ENCODE peak calls at places on chromosomes 3 and 15, in four cellular contexts. S is activated CD4-positive, alpha-beta T cell treated with anti-CD3 and anti-CD28 coated beads for 4 hours; Z is RWPE1; M is fibroblast of mammary gland. P is an unnamed sample.

GRCh38 chr3:54882114-54882833 is 45.6 kb downstream of the LRTM1 start:
- DNase-seq in S (no peak), Z (peak), M (peak), P (no peak)

GRCh38 chr3:116678853-116679252 is 30.7 kb upstream of the TUSC7 start:
- DNase-seq in S (no peak), Z (no peak), M (no peak), P (no peak)

GRCh38 chr15:70447927-70448698 is 315.2 kb downstream of the UACA start:
- DNase-seq in S (peak), Z (no peak), M (no peak), P (no peak)

GRCh38 chr15:41988896-41989572 is 16.7 kb upstream of the EHD4 start:
- DNase-seq in S (no peak), Z (no peak), M (no peak), P (no peak)

GRCh38 chr3:123847209-123847608 is 36.9 kb downstream of the MYLK start:
- DNase-seq in S (no peak), Z (no peak), M (no peak), P (no peak)

GRCh38 chr15:50229336-50229735 is 36.2 kb downstream of the HDC start:
- DNase-seq in S (no peak), Z (no peak), M (peak), P (no peak)

GRCh38 chr3:39879581-39879980 is 70.2 kb downstream of the MYRIP start:
- DNase-seq in S (no peak), Z (no peak), M (no peak), P (no peak)

GRCh38 chr15:71691700-71692417 is 118.5 kb upstream of the NR2E3 start:
- DNase-seq in S (no peak), Z (peak), M (peak), P (no peak)

GRCh38 chr3:2024037-2024436 is 74.6 kb upstream of the CNTN4 start:
- DNase-seq in S (no peak), Z (no peak), M (no peak), P (no peak)

GRCh38 chr15:31369716-31370115 is 43.1 kb downstream of the KLF13 start:
- DNase-seq in S (no peak), Z (no peak), M (no peak), P (no peak)

GRCh38 chr15:89486726-89487050 is 9.7 kb downstream of the RHCG start:
- DNase-seq in S (peak), Z (peak), M (no peak), P (no peak)

GRCh38 chr3:4351164-4351855 is 48.1 kb downstream of the SETMAR start:
- DNase-seq in S (peak), Z (no peak), M (peak), P (no peak)

GRCh38 chr3:52225452-52226228 is at the start of gene TLR9:
- DNase-seq in S (no peak), Z (no peak), M (no peak), P (no peak)

GRCh38 chr15:63364293-63365003 is 17.2 kb downstream of the CA12 start:
- DNase-seq in S (no peak), Z (no peak), M (no peak), P (no peak)

GRCh38 chr3:50516048-50516871 is 12.8 kb upstream of the CACNA2D2 start:
- DNase-seq in S (no peak), Z (no peak), M (no peak), P (no peak)

GRCh38 chr3:165130709-165131108 is 52.4 kb upstream of the SI start:
- DNase-seq in S (no peak), Z (no peak), M (no peak), P (no peak)

GRCh38 chr15:63483521-63484371 is 20.6 kb upstream of the USP3 start:
- DNase-seq in S (no peak), Z (peak), M (peak), P (no peak)

P was measured in NCI-H1930.